ENCODE peak calls at places on chromosomes 6 and 20, in four cellular contexts. T is GM12878, I is HepG2, X is K562. U is an unnamed sample.

GRCh38 chr20:50635676-50636600 is 55.4 kb downstream of the RIPOR3 start:
- DNase-seq in I (peak), T (no peak), X (peak), U (peak)

GRCh38 chr6:78300885-78301284 is 566.5 kb upstream of the IRAK1BP1 start:
- DNase-seq in X (no peak), I (no peak), T (no peak), U (no peak)

GRCh38 chr6:169101036-169101805 is 152.4 kb downstream of the THBS2 start:
- DNase-seq in T (no peak), I (no peak), X (no peak), U (no peak)

GRCh38 chr6:12065321-12066140 is 53.4 kb downstream of the HIVEP1 start:
- DNase-seq in I (no peak), X (no peak), T (no peak), U (no peak)

GRCh38 chr6:51025082-51025777 is 206.6 kb downstream of the TFAP2B start:
- DNase-seq in I (peak), T (no peak), X (peak), U (no peak)

GRCh38 chr6:158391276-158391675 is 79.0 kb downstream of the TULP4 start:
- DNase-seq in I (no peak), X (no peak), T (no peak), U (no peak)

GRCh38 chr6:47700051-47700450 is 1.7 kb downstream of the ADGRF4 start:
- DNase-seq in X (no peak), T (no peak), I (no peak), U (no peak)

GRCh38 chr6:138403324-138403800 is 661 bp upstream of the HEBP2 start:
- DNase-seq in I (no peak), X (peak), T (no peak), U (peak)

GRCh38 chr20:4544765-4545164 is 176.9 kb upstream of the PRND start:
- DNase-seq in I (no peak), X (no peak), T (no peak), U (no peak)

GRCh38 chr6:32129297-32130088 is 595 bp downstream of the FKBPL start:
- DNase-seq in I (no peak), T (no peak), X (no peak), U (no peak)

GRCh38 chr6:128519931-128520435 is 416 bp downstream of the PTPRK start:
- DNase-seq in X (no peak), T (no peak), I (no peak), U (peak)

GRCh38 chr20:48702388-48703041 is 125.3 kb downstream of the PREX1 start:
- DNase-seq in X (no peak), I (no peak), T (no peak), U (peak)

GRCh38 chr20:31603822-31604566 is 1.1 kb upstream of the ID1 start:
- DNase-seq in T (peak), X (peak), I (peak), U (peak)

GRCh38 chr20:41889125-41889870 is 271.1 kb upstream of the CHD6 start:
- DNase-seq in T (no peak), X (peak), I (peak), U (peak)

GRCh38 chr6:169093770-169094553 is 159.7 kb downstream of the THBS2 start:
- DNase-seq in T (no peak), X (no peak), I (no peak), U (no peak)

GRCh38 chr20:44495802-44496481 is 20.3 kb downstream of the TTPAL start:
- DNase-seq in X (no peak), T (no peak), I (no peak), U (no peak)

GRCh38 chr20:46695888-46696287 is 6.6 kb upstream of the TP53RK start:
- DNase-seq in T (no peak), I (no peak), X (no peak), U (no peak)

GRCh38 chr6:160430203-160430602 is 82.0 kb downstream of the SLC22A3 start:
- DNase-seq in X (no peak), T (no peak), I (no peak), U (no peak)

GRCh38 chr6:148854086-148854485 is 107.3 kb downstream of the UST start:
- DNase-seq in X (no peak), I (no peak), T (no peak), U (no peak)

GRCh38 chr6:36679043-36679821 is 718 bp downstream of the CDKN1A start:
- DNase-seq in I (peak), T (no peak), X (peak), U (peak)

GRCh38 chr6:93419304-93420162 is at the start of gene EPHA7:
- DNase-seq in X (peak), T (no peak), I (no peak), U (peak)

GRCh38 chr6:96542702-96543101 is 20.2 kb upstream of the FHL5 start:
- DNase-seq in I (no peak), X (no peak), T (no peak), U (no peak)

GRCh38 chr6:170439366-170440351 is 113.4 kb downstream of the PSMB1 start:
- DNase-seq in X (no peak), I (no peak), T (no peak), U (peak)

GRCh38 chr6:168319279-168320051 is at the start of gene DACT2:
- DNase-seq in I (no peak), X (no peak), T (no peak), U (peak)

GRCh38 chr20:17565164-17565845 is 4.6 kb upstream of the DSTN start:
- DNase-seq in I (no peak), X (no peak), T (no peak), U (no peak)

GRCh38 chr20:4724459-4725262 is 3.0 kb downstream of the PRND start:
- DNase-seq in T (no peak), I (no peak), X (no peak), U (no peak)

GRCh38 chr20:53133134-53133533 is 161.0 kb downstream of the TSHZ2 start:
- DNase-seq in T (no peak), X (no peak), I (no peak), U (no peak)

GRCh38 chr6:150093397-150093796 is 24.5 kb upstream of the ULBP3 start:
- DNase-seq in X (no peak), I (no peak), T (no peak), U (no peak)

GRCh38 chr20:47438464-47439381 is 63.0 kb upstream of the NCOA3 start:
- DNase-seq in X (peak), I (no peak), T (peak), U (no peak)

GRCh38 chr6:30357678-30358339 is 12.9 kb downstream of the RPP21 start:
- DNase-seq in X (peak), T (no peak), I (peak), U (peak)

GRCh38 chr6:8269094-8269493 is 166.3 kb downstream of the SLC35B3 start:
- DNase-seq in I (no peak), T (no peak), X (no peak), U (no peak)

GRCh38 chr20:6708010-6708409 is 59.5 kb upstream of the BMP2 start:
- DNase-seq in T (no peak), I (no peak), X (no peak), U (no peak)

GRCh38 chr6:36431197-36431596 is 11.5 kb downstream of the PXT1 start:
- DNase-seq in X (no peak), T (no peak), I (no peak), U (no peak)

GRCh38 chr6:82076855-82077254 is 170.7 kb downstream of the IBTK start:
- DNase-seq in X (no peak), I (no peak), T (no peak), U (no peak)

GRCh38 chr6:56770011-56770520 is 127.4 kb upstream of the DST start:
- DNase-seq in I (no peak), X (no peak), T (no peak), U (peak)

GRCh38 chr6:14068133-14068532 is 49.4 kb upstream of the CD83 start:
- DNase-seq in T (no peak), X (no peak), I (no peak), U (no peak)

GRCh38 chr6:137093183-137094069 is 48.7 kb upstream of the IL20RA start:
- DNase-seq in I (no peak), X (no peak), T (no peak), U (no peak)
- TF ChIP-seq REST in I (no peak), X (no peak), T (no peak), U (no peak)

GRCh38 chr6:90088009-90088408 is 193.7 kb downstream of the GJA10 start:
- DNase-seq in I (no peak), T (no peak), X (no peak), U (no peak)
- TF ChIP-seq NFIC in I (no peak), T (no peak), X (no peak), U (no peak)

DNA sequence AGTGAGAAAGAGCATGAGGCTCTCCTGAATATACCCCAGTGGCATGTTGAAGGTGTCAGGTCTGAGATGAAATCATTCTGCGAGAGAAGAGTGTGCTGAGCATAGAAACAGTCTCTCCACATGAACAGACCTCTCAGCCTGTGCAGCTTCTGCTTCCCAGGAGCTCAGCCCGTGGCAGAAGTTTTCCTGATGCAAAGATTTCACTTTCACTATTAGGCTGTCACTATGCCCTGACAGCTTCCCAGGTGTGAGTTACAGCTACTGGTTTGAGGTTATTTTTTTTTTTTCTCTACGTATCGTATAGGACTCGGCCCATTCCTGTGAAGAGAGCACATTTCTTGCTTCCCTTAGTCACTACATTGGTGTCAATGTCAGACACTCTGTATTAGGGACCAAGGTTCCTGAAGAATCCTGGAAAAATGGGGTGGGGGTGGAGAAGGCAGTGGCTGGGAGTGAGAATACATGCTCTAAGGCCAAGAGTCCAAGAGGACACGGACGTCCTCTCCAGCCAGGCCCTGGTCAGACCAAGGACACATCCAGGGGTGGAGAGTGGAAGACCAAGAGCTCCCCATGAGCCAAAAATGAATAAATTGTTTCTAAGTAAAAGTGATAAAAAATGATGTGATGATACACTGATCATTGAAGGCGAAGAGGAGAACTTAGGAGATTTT is 121.2 kb upstream of the AKAP12 start:
- DNase-seq in I (peak), T (no peak), X (no peak), U (no peak)
- TF ChIP-seq REST in I (no peak), T (no peak), X (no peak), U (no peak)

DNA sequence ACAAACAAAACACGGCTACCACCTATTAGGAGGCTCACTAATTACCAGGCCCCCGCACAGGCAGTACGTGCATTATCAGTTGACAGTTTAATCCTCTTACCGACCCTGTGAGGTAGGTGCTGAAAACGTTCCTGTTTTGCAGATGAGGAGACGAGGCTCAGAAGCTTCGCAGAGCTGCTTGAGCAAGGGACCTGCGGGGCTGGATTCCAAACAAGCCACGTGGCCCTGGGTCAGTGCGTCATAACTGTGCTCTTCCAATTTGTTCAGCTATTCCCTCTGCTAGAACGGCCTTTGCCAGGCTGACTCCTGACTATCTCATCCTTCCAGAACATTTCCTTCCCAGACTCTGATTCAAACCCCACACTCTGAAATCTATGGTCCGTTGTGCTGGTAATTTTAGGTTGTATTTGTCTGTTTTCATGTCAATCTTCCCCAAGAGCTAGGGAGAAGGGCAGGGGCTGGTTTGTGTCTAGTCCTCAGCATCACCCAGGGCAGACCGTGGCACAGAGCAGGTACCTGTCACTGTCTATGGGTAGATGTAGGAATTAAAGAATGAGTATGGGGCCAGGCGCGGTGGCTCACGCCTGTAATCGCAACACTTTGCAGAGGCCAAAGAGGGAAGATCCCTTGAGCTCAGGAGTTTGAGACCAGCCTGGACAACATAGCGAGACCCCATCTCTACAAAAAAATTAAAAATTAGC is 28.8 kb upstream of the TLDC2 start:
- DNase-seq in X (no peak), T (no peak), I (no peak), U (no peak)
- TF ChIP-seq NFIC in X (no peak), T (no peak), I (no peak), U (no peak)

GRCh38 chr6:132589454-132589853 is at the start of gene TAAR5:
- DNase-seq in I (no peak), X (no peak), T (no peak), U (no peak)
- TF ChIP-seq REST in I (peak), X (no peak), T (no peak), U (no peak)

DNA sequence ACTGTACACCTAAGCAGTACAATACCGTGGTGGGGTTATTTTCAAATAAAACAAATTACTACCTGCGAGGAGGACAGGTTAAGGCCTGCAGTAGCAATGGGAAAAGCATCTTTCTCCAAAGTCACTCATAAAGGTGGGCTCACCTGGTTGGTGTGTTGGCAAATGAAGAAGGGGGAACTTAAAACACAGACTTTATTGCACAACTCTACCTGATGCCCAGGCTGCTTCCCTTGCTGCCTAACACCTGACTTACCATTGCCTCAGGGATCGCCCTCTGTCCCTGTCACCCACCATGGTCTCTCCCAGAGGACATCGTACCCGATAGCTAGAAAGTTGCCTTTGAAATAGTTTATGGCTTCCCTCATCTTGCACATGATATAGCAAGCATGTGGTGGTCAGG is 53.6 kb downstream of the GNAS start:
- DNase-seq in I (no peak), T (no peak), X (no peak), U (no peak)
- TF ChIP-seq NFIC in I (no peak), T (no peak), X (no peak), U (no peak)